ENCODE peak calls at places on chromosomes 4 and X, in four cellular contexts. L, N, D and Q are unnamed samples.

GRCh38 chrX:97763391-97763790 is 879.7 kb downstream of the RPA4 start:
- DNase-seq in N (no peak), L (no peak), D (no peak), Q (no peak)

GRCh38 chr4:164937576-164938270 is 39.7 kb downstream of the TRIM61 start:
- DNase-seq in N (peak; percentile 50), L (peak; percentile 63), D (no peak), Q (no peak)

GRCh38 chrX:45619290-45619689 is 418.6 kb upstream of the DIPK2B start:
- DNase-seq in D (no peak), L (peak; percentile 22), N (no peak), Q (no peak)

GRCh38 chr4:71396382-71396781 is 57.6 kb downstream of the SLC4A4 start:
- DNase-seq in N (peak; percentile 35), D (no peak), L (peak; percentile 22), Q (no peak)

GRCh38 chr4:100288167-100288566 is 97.9 kb upstream of the DDIT4L start:
- DNase-seq in N (peak; percentile 37), D (no peak), L (peak; percentile 41), Q (peak; percentile 56)

GRCh38 chrX:18995216-18995615 is 11.3 kb upstream of the PHKA2 start:
- DNase-seq in D (peak; percentile 22), N (peak; percentile 33), L (peak; percentile 63), Q (no peak)

GRCh38 chr4:170672571-170672970 is 582.8 kb upstream of the AADAT start:
- DNase-seq in L (peak; percentile 42), N (no peak), D (peak; percentile 2), Q (no peak)

GRCh38 chr4:85747871-85748491 is 273.0 kb downstream of the ARHGAP24 start:
- DNase-seq in L (peak; percentile 85), D (peak; percentile 76), N (peak; percentile 93), Q (no peak)

GRCh38 chr4:165967486-165967885 is 94.4 kb downstream of the TLL1 start:
- DNase-seq in D (no peak), N (no peak), L (no peak), Q (no peak)

GRCh38 chr4:2276581-2277325 is 14.8 kb upstream of the MXD4 start:
- DNase-seq in N (no peak), L (no peak), D (no peak), Q (no peak)

GRCh38 chrX:53714580-53715335 is 28.2 kb upstream of the HUWE1 start:
- DNase-seq in N (peak; percentile 37), D (peak; percentile 8), L (peak; percentile 52), Q (no peak)

GRCh38 chrX:53186363-53186762 is 38.6 kb downstream of the KDM5C start:
- DNase-seq in L (peak; percentile 47), D (no peak), N (no peak), Q (peak; percentile 52)

GRCh38 chrX:11558972-11559371 is 106.7 kb downstream of the ARHGAP6 start:
- DNase-seq in N (no peak), D (peak; percentile 1), L (no peak), Q (no peak)

GRCh38 chr4:17956245-17956644 is 65.3 kb downstream of the LCORL start:
- DNase-seq in L (no peak), N (no peak), D (no peak), Q (no peak)

GRCh38 chr4:84879651-84880200 is 86.8 kb downstream of the WDFY3 start:
- DNase-seq in N (no peak), L (peak; percentile 20), D (peak; percentile 78), Q (no peak)

GRCh38 chr4:129218355-129218754 is 122.4 kb downstream of the C4orf33 start:
- DNase-seq in L (no peak), N (peak; percentile 18), D (peak; percentile 24), Q (peak; percentile 39)

GRCh38 chrX:31166416-31166815 is 94.6 kb upstream of the FTHL17 start:
- DNase-seq in D (no peak), N (no peak), L (no peak), Q (no peak)

GRCh38 chr4:42654606-42655005 is 2.3 kb downstream of the ATP8A1 start:
- DNase-seq in D (peak; percentile 39), N (peak; percentile 84), L (peak; percentile 89), Q (peak; percentile 88)

GRCh38 chr4:71456841-71457240 is 118.0 kb downstream of the SLC4A4 start:
- DNase-seq in N (peak; percentile 72), D (no peak), L (peak; percentile 45), Q (peak; percentile 78)

GRCh38 chrX:130444641-130445336 is 43.0 kb downstream of the RBMX2 start:
- DNase-seq in D (no peak), L (no peak), N (no peak), Q (no peak)

GRCh38 chr4:61996943-61997342 is 796.8 kb downstream of the ADGRL3 start:
- DNase-seq in N (no peak), L (no peak), D (no peak), Q (no peak)

GRCh38 chr4:8534601-8535000 is 45.6 kb upstream of the GPR78 start:
- DNase-seq in L (no peak), N (no peak), D (peak; percentile 50), Q (no peak)

GRCh38 chrX:19137064-19137463 is 14.8 kb upstream of the ADGRG2 start:
- DNase-seq in L (no peak), N (no peak), D (no peak), Q (no peak)

GRCh38 chr4:1192493-1193205 is 20.3 kb upstream of the SPON2 start:
- DNase-seq in N (no peak), L (no peak), D (no peak), Q (no peak)

GRCh38 chr4:113248320-113248719 is 198.9 kb downstream of the ANK2 start:
- DNase-seq in N (no peak), L (no peak), D (no peak), Q (no peak)

GRCh38 chrX:119565110-119565663 is at the start of gene STEEP1:
- DNase-seq in N (peak; percentile 92), D (peak; percentile 92), L (peak; percentile 94), Q (peak; percentile 49)

GRCh38 chr4:92381640-92382039 is 77.9 kb downstream of the GRID2 start:
- DNase-seq in L (peak; percentile 29), N (peak; percentile 34), D (no peak), Q (no peak)

GRCh38 chr4:139042981-139043460 is 27.4 kb downstream of the NOCT start:
- DNase-seq in D (peak; percentile 91), N (peak; percentile 34), L (peak; percentile 34), Q (no peak)

GRCh38 chr4:26867914-26868684 is 7.5 kb downstream of the STIM2 start:
- DNase-seq in D (peak; percentile 61), N (peak; percentile 29), L (no peak), Q (no peak)

GRCh38 chr4:26873391-26874026 is 12.9 kb downstream of the STIM2 start:
- DNase-seq in L (no peak), N (no peak), D (no peak), Q (no peak)

GRCh38 chr4:26874110-26874509 is 13.5 kb downstream of the STIM2 start:
- DNase-seq in N (no peak), L (no peak), D (no peak), Q (no peak)

GRCh38 chr4:26871611-26872010 is 11.0 kb downstream of the STIM2 start:
- DNase-seq in N (no peak), D (no peak), L (peak; percentile 62), Q (no peak)

GRCh38 chr4:26870576-26871260 is 10.1 kb downstream of the STIM2 start:
- DNase-seq in D (no peak), N (no peak), L (no peak), Q (no peak)
- H3K4me3 ChIP-seq in D (no peak overlapping the region), N (no peak overlapping the region), L (no peak overlapping the region), Q (no peak overlapping the region)

GRCh38 chrX:42714981-42715688 is 62.8 kb downstream of the PPP1R2C start:
- DNase-seq in D (peak; percentile 49), N (peak; percentile 14), L (no peak), Q (no peak)
- TF ChIP-seq CTCF in D (peak; percentile 44), N (no peak), L (no peak), Q (peak; percentile 71)

GRCh38 chr4:11426003-11426402 is 2.7 kb downstream of the HS3ST1 start:
- DNase-seq in N (no peak), D (no peak), L (no peak), Q (no peak)

GRCh38 chr4:11424896-11425295 is 3.8 kb downstream of the HS3ST1 start:
- DNase-seq in L (no peak), N (no peak), D (no peak), Q (no peak)

GRCh38 chr4:11421116-11421515 is 7.6 kb downstream of the HS3ST1 start:
- DNase-seq in L (no peak), D (no peak), N (no peak), Q (no peak)

GRCh38 chr4:11424000-11424399 is 4.7 kb downstream of the HS3ST1 start:
- DNase-seq in N (peak; percentile 25), L (peak; percentile 4), D (peak; percentile 38), Q (no peak)

DNA sequence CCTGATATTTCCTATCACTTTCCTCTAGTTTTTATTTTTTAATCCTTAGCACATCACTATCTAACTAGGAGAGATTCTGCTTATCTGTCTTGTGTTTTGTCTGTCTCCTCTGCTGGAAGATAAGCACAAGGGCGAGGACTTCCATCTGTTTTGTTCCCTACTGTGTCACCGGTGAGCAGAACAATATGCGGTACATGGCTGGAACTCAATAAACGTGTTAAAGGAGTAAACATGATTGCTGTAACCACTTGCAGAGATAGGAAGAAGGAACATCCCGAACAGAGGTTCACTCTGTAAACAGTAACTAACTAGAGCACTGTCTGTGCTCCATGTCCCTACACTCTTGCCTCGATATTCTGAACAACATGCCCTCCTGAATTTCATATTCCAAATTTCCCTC is 5.2 kb downstream of the HS3ST1 start:
- DNase-seq in N (no peak), D (no peak), L (no peak), Q (no peak)
- H3K4me3 ChIP-seq in N (no peak overlapping the region), D (no peak overlapping the region), L (no peak overlapping the region), Q (no peak overlapping the region)

DNA sequence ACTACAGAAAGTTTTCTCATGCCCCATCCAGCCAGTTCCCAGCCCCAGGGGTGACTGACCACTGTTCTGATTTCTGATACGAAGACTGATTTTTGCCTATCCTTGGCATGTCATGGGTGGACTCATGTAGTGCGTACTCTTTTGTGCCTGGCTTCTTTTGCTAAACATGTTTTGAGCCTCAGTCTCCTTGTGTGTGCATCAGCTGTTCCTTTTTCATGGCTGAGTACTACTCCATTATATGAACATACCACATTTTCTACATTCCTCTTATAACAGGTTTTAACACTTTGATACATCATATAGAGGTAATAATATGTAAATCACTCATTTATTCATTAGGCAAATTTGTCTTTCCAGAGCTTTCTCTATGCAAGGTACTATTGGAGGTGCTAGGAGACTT is 126.7 kb downstream of the ANAPC4 start:
- DNase-seq in L (no peak), D (no peak), N (no peak), Q (no peak)
- TF ChIP-seq CTCF in L (no peak), D (no peak), N (no peak), Q (no peak)